ENCODE peak calls at places on chromosomes 3 and 15, in eight cellular contexts. I is mesenchymal stem cell, C is IMR-90, S is MM.1S, N is K562, Z is H9, E is neural progenitor cell, J is HCT116. Q is an unnamed sample.

GRCh38 chr15:101689901-101690300 is 34.4 kb downstream of the TARS3 start:
- DNase-seq in I (peak; percentile 70), C (peak; percentile 68), S (no peak), N (no peak), Z (no peak), E (no peak), J (no peak), Q (no peak)

GRCh38 chr3:33887478-33887877 is 89.0 kb downstream of the PDCD6IP start:
- DNase-seq in I (no peak), C (no peak), S (no peak), N (no peak), Z (no peak), E (no peak), J (no peak), Q (no peak)

GRCh38 chr3:177287231-177287630 is 89.9 kb upstream of the TBL1XR1 start:
- DNase-seq in I (no peak), C (no peak), S (no peak), N (peak; percentile 28), Z (no peak), E (no peak), J (no peak), Q (no peak)

GRCh38 chr3:126607214-126607908 is 47.6 kb downstream of the TXNRD3 start:
- DNase-seq in I (peak; percentile 44), C (peak; percentile 77), S (no peak), N (peak; percentile 36), Z (no peak), E (no peak), J (no peak), Q (peak; percentile 43)

GRCh38 chr3:132268956-132269355 is 48.3 kb upstream of the ACP3 start:
- DNase-seq in I (peak; percentile 45), C (peak; percentile 35), S (no peak), N (peak; percentile 5), Z (peak; percentile 69), E (peak; percentile 48), J (peak; percentile 56), Q (peak; percentile 30)

GRCh38 chr3:29696311-29696710 is 415.4 kb downstream of the RBMS3 start:
- DNase-seq in I (no peak), C (no peak), S (no peak), N (no peak), Z (no peak), E (no peak), J (no peak), Q (no peak)

GRCh38 chr3:97882975-97883598 is 61.3 kb downstream of the CRYBG3 start:
- DNase-seq in I (peak; percentile 57), C (peak; percentile 66), S (no peak), N (no peak), Z (no peak), E (no peak), J (no peak), Q (peak; percentile 92)

GRCh38 chr15:31435891-31436628 is 109.4 kb downstream of the KLF13 start:
- DNase-seq in I (no peak), C (no peak), S (no peak), N (no peak), Z (no peak), E (no peak), J (peak; percentile 15), Q (peak; percentile 8)

GRCh38 chr15:57439128-57440030 is 63.1 kb downstream of the CGNL1 start:
- DNase-seq in I (no peak), C (no peak), S (no peak), N (no peak), Z (no peak), E (no peak), J (no peak), Q (no peak)

GRCh38 chr3:105715372-105715771 is 153.4 kb downstream of the CBLB start:
- DNase-seq in I (peak; percentile 82), C (peak; percentile 90), S (no peak), N (no peak), Z (no peak), E (no peak), J (no peak), Q (peak; percentile 27)

GRCh38 chr3:153246805-153247204 is 84.8 kb downstream of the RAP2B start:
- DNase-seq in I (peak; percentile 69), C (peak; percentile 89), S (no peak), N (no peak), Z (no peak), E (no peak), J (no peak), Q (no peak)

GRCh38 chr3:180294282-180295027 is 257.7 kb upstream of the PEX5L start:
- DNase-seq in I (no peak), C (no peak), S (no peak), N (no peak), Z (no peak), E (no peak), J (no peak), Q (no peak)

GRCh38 chr3:190281308-190282051 is 40.8 kb downstream of the CLDN1 start:
- DNase-seq in I (peak; percentile 67), C (peak; percentile 28), S (no peak), N (no peak), Z (no peak), E (no peak), J (no peak), Q (no peak)
- H2AFZ ChIP-seq in I (no peak overlapping the region), C (no peak overlapping the region), S (no peak overlapping the region), N (no peak overlapping the region), Z (peak overlapping the region; percentile 40), E (no peak overlapping the region), J (no peak overlapping the region), Q (no peak overlapping the region)

GRCh38 chr3:129240436-129240835 is 9.0 kb upstream of the COPG1 start:
- DNase-seq in I (peak; percentile 47), C (no peak), S (no peak), N (no peak), Z (no peak), E (no peak), J (no peak), Q (peak; percentile 46)

GRCh38 chr3:129248286-129248979 is 973 bp upstream of the COPG1 start:
- DNase-seq in I (no peak), C (no peak), S (no peak), N (no peak), Z (no peak), E (no peak), J (no peak), Q (peak; percentile 48)

GRCh38 chr3:129246636-129247035 is 2.8 kb upstream of the COPG1 start:
- DNase-seq in I (no peak), C (no peak), S (no peak), N (no peak), Z (no peak), E (no peak), J (no peak), Q (no peak)

GRCh38 chr3:129249284-129250065 is at the start of gene COPG1:
- DNase-seq in I (peak; percentile 92), C (peak; percentile 87), S (peak; percentile 92), N (peak; percentile 92), Z (peak; percentile 88), E (peak; percentile 94), J (peak; percentile 75), Q (peak; percentile 87)

GRCh38 chr3:129245141-129245540 is 4.3 kb upstream of the COPG1 start:
- DNase-seq in I (peak; percentile 18), C (no peak), S (no peak), N (no peak), Z (no peak), E (no peak), J (no peak), Q (peak; percentile 82)
- H3K4me1 ChIP-seq in I (peaks cover 9% of the 10 kb centered on the region), C (peaks cover 4% of the 10 kb centered on the region), S (peaks cover 11% of the 10 kb centered on the region), N (peaks cover 18% of the 10 kb centered on the region), Z (no peaks in the 10 kb centered on the region), E (peaks cover 2% of the 10 kb centered on the region), J (peaks cover 24% of the 10 kb centered on the region), Q (peaks cover 28% of the 10 kb centered on the region)

GRCh38 chr3:192011137-192011536 is 550.2 kb downstream of the PYDC2 start:
- DNase-seq in I (no peak), C (no peak), S (no peak), N (no peak), Z (no peak), E (no peak), J (no peak), Q (no peak)

GRCh38 chr3:192010490-192010889 is 549.5 kb downstream of the PYDC2 start:
- DNase-seq in I (no peak), C (no peak), S (no peak), N (no peak), Z (no peak), E (no peak), J (no peak), Q (no peak)

GRCh38 chr3:192001217-192001616 is 540.3 kb downstream of the PYDC2 start:
- DNase-seq in I (no peak), C (no peak), S (no peak), N (no peak), Z (no peak), E (no peak), J (no peak), Q (no peak)

GRCh38 chr3:192005989-192006388 is 545.0 kb downstream of the PYDC2 start:
- DNase-seq in I (no peak), C (no peak), S (no peak), N (no peak), Z (no peak), E (no peak), J (no peak), Q (peak; percentile 15)
- H2AFZ ChIP-seq in I (no peak overlapping the region), C (no peak overlapping the region), S (no peak overlapping the region), N (no peak overlapping the region), Z (no peak overlapping the region), E (peak overlapping the region; percentile 50), J (no peak overlapping the region), Q (no peak overlapping the region)

DNA sequence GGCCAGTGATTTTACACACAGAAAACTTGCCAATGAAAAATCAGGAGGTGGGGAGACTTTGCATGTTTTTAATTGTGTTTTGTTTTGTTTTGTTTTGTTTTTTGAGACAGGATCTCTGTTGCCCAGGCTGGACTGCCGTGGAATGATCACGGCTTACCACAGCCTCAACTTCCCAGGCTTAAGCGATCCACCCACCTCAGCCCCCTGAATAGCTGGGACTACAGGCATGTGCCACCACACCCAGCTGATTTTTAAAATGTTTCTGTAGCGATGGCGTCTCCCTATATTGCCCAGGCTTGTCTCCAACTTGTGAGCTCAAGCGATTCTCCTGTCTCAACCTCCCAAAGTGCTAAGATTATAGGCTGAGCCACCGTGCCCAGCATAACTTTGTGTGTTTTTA is 46.0 kb downstream of the MEIS2 start:
- DNase-seq in I (no peak), C (no peak), S (no peak), N (no peak), Z (no peak), E (no peak), J (no peak), Q (no peak)
- H3K4me1 ChIP-seq in I (peaks cover 6% of the 10 kb centered on the region), C (peaks cover 6% of the 10 kb centered on the region), S (no peaks in the 10 kb centered on the region), N (peaks cover 26% of the 10 kb centered on the region), Z (no peaks in the 10 kb centered on the region), E (peaks cover 43% of the 10 kb centered on the region), J (peaks cover 17% of the 10 kb centered on the region), Q (peaks cover 25% of the 10 kb centered on the region)

GRCh38 chr15:90677807-90678790 is 39.0 kb upstream of the BLM start:
- DNase-seq in I (no peak), C (peak; percentile 19), S (peak; percentile 32), N (no peak), Z (no peak), E (no peak), J (no peak), Q (peak; percentile 32)
- H2AFZ ChIP-seq in I (no peak overlapping the region), C (no peak overlapping the region), S (no peak overlapping the region), N (no peak overlapping the region), Z (no peak overlapping the region), E (no peak overlapping the region), J (no peak overlapping the region), Q (peak overlapping the region; percentile 51)

GRCh38 chr3:64454179-64454578 is 228.9 kb upstream of the PRICKLE2 start:
- DNase-seq in I (peak; percentile 56), C (peak; percentile 85), S (no peak), N (no peak), Z (no peak), E (no peak), J (no peak), Q (peak; percentile 28)
- H3K4me1 ChIP-seq in I (peaks cover 4% of the 10 kb centered on the region), C (peaks cover 1% of the 10 kb centered on the region), S (no peaks in the 10 kb centered on the region), N (no peaks in the 10 kb centered on the region), Z (no peaks in the 10 kb centered on the region), E (peaks cover 50% of the 10 kb centered on the region), J (no peaks in the 10 kb centered on the region), Q (no peaks in the 10 kb centered on the region)

GRCh38 chr3:165744025-165744424 is 93.2 kb downstream of the BCHE start:
- DNase-seq in I (no peak), C (no peak), S (no peak), N (no peak), Z (no peak), E (no peak), J (no peak), Q (peak; percentile 13)
- H2AFZ ChIP-seq in I (no peak overlapping the region), C (no peak overlapping the region), S (no peak overlapping the region), N (no peak overlapping the region), Z (no peak overlapping the region), E (no peak overlapping the region), J (no peak overlapping the region), Q (no peak overlapping the region)

Q was measured in PC-3.